ENCODE peak calls at places on chromosomes 6 and 20, in six cellular contexts. One of them, this sample, is unnamed.

GRCh38 chr20:17202030-17202429 is 24.8 kb upstream of the PCSK2 start:
- DNase-seq in activated T-cell treated with anti-CD3 and anti-CD28 coated beads, Interleukin-2, amount 50 U/mL, for 24 hours: no peak
- DNase-seq in hypothalamus: no peak
- DNase-seq in MG63: no peak
- DNase-seq in AG04449: no peak
- DNase-seq in adrenal gland: no peak
- DNase-seq in this sample: no peak

GRCh38 chr6:56724455-56724854 is 81.8 kb upstream of the DST start:
- DNase-seq in activated T-cell treated with anti-CD3 and anti-CD28 coated beads, Interleukin-2, amount 50 U/mL, for 24 hours: no peak
- DNase-seq in hypothalamus: no peak
- DNase-seq in MG63: peak
- DNase-seq in AG04449: no peak
- DNase-seq in adrenal gland: no peak
- DNase-seq in this sample: no peak

GRCh38 chr6:119096683-119097310 is 18.3 kb upstream of the FAM184A start:
- DNase-seq in activated T-cell treated with anti-CD3 and anti-CD28 coated beads, Interleukin-2, amount 50 U/mL, for 24 hours: no peak
- DNase-seq in hypothalamus: peak
- DNase-seq in MG63: no peak
- DNase-seq in AG04449: no peak
- DNase-seq in adrenal gland: peak
- DNase-seq in this sample: peak

GRCh38 chr20:48060841-48061720 is 275.8 kb upstream of the SULF2 start:
- DNase-seq in activated T-cell treated with anti-CD3 and anti-CD28 coated beads, Interleukin-2, amount 50 U/mL, for 24 hours: no peak
- DNase-seq in hypothalamus: no peak
- DNase-seq in MG63: no peak
- DNase-seq in AG04449: no peak
- DNase-seq in adrenal gland: no peak
- DNase-seq in this sample: no peak

GRCh38 chr20:17910828-17911294 is 57.7 kb downstream of the SNX5 start:
- DNase-seq in activated T-cell treated with anti-CD3 and anti-CD28 coated beads, Interleukin-2, amount 50 U/mL, for 24 hours: no peak
- DNase-seq in hypothalamus: no peak
- DNase-seq in MG63: no peak
- DNase-seq in AG04449: peak
- DNase-seq in adrenal gland: peak
- DNase-seq in this sample: peak

GRCh38 chr6:74458536-74458935 is 747.3 kb downstream of the COL12A1 start:
- DNase-seq in activated T-cell treated with anti-CD3 and anti-CD28 coated beads, Interleukin-2, amount 50 U/mL, for 24 hours: no peak
- DNase-seq in hypothalamus: no peak
- DNase-seq in MG63: no peak
- DNase-seq in AG04449: no peak
- DNase-seq in adrenal gland: no peak
- DNase-seq in this sample: no peak

GRCh38 chr6:1756472-1757129 is 146.9 kb downstream of the FOXC1 start:
- DNase-seq in activated T-cell treated with anti-CD3 and anti-CD28 coated beads, Interleukin-2, amount 50 U/mL, for 24 hours: no peak
- DNase-seq in hypothalamus: no peak
- DNase-seq in MG63: no peak
- DNase-seq in AG04449: no peak
- DNase-seq in adrenal gland: no peak
- DNase-seq in this sample: no peak

GRCh38 chr6:85111481-85112001 is 338.3 kb upstream of the NT5E start:
- DNase-seq in activated T-cell treated with anti-CD3 and anti-CD28 coated beads, Interleukin-2, amount 50 U/mL, for 24 hours: no peak
- DNase-seq in hypothalamus: no peak
- DNase-seq in MG63: peak
- DNase-seq in AG04449: no peak
- DNase-seq in adrenal gland: no peak
- DNase-seq in this sample: no peak

GRCh38 chr6:3912366-3913076 is 63.3 kb downstream of the FAM50B start:
- DNase-seq in activated T-cell treated with anti-CD3 and anti-CD28 coated beads, Interleukin-2, amount 50 U/mL, for 24 hours: no peak
- DNase-seq in hypothalamus: no peak
- DNase-seq in MG63: peak
- DNase-seq in AG04449: no peak
- DNase-seq in adrenal gland: no peak
- DNase-seq in this sample: no peak

GRCh38 chr6:15148356-15149058 is 97.4 kb upstream of the JARID2 start:
- DNase-seq in activated T-cell treated with anti-CD3 and anti-CD28 coated beads, Interleukin-2, amount 50 U/mL, for 24 hours: no peak
- DNase-seq in hypothalamus: no peak
- DNase-seq in MG63: peak
- DNase-seq in AG04449: peak
- DNase-seq in adrenal gland: peak
- DNase-seq in this sample: no peak

GRCh38 chr6:10725716-10726115 is 2.8 kb downstream of the TMEM14C start:
- DNase-seq in activated T-cell treated with anti-CD3 and anti-CD28 coated beads, Interleukin-2, amount 50 U/mL, for 24 hours: no peak
- DNase-seq in hypothalamus: no peak
- DNase-seq in MG63: no peak
- DNase-seq in AG04449: no peak
- DNase-seq in adrenal gland: no peak
- DNase-seq in this sample: peak

GRCh38 chr20:43386878-43387277 is 70.8 kb upstream of the SRSF6 start:
- DNase-seq in activated T-cell treated with anti-CD3 and anti-CD28 coated beads, Interleukin-2, amount 50 U/mL, for 24 hours: no peak
- DNase-seq in hypothalamus: no peak
- DNase-seq in MG63: no peak
- DNase-seq in AG04449: no peak
- DNase-seq in adrenal gland: no peak
- DNase-seq in this sample: no peak

GRCh38 chr6:153162172-153162571 is 31.1 kb upstream of the RGS17 start:
- DNase-seq in activated T-cell treated with anti-CD3 and anti-CD28 coated beads, Interleukin-2, amount 50 U/mL, for 24 hours: no peak
- DNase-seq in hypothalamus: no peak
- DNase-seq in MG63: no peak
- DNase-seq in AG04449: no peak
- DNase-seq in adrenal gland: no peak
- DNase-seq in this sample: no peak

GRCh38 chr6:34517966-34518365 is 38.2 kb downstream of the SPDEF start:
- DNase-seq in activated T-cell treated with anti-CD3 and anti-CD28 coated beads, Interleukin-2, amount 50 U/mL, for 24 hours: no peak
- DNase-seq in hypothalamus: no peak
- DNase-seq in MG63: no peak
- DNase-seq in AG04449: no peak
- DNase-seq in adrenal gland: no peak
- DNase-seq in this sample: no peak

GRCh38 chr6:48068326-48069191 is 42.4 kb downstream of the PTCHD4 start:
- DNase-seq in activated T-cell treated with anti-CD3 and anti-CD28 coated beads, Interleukin-2, amount 50 U/mL, for 24 hours: no peak
- DNase-seq in hypothalamus: no peak
- DNase-seq in MG63: peak
- DNase-seq in AG04449: no peak
- DNase-seq in adrenal gland: no peak
- DNase-seq in this sample: no peak

GRCh38 chr6:52635049-52635577 is 35.8 kb upstream of the TMEM14A start:
- DNase-seq in activated T-cell treated with anti-CD3 and anti-CD28 coated beads, Interleukin-2, amount 50 U/mL, for 24 hours: peak
- DNase-seq in hypothalamus: no peak
- DNase-seq in MG63: no peak
- DNase-seq in AG04449: no peak
- DNase-seq in adrenal gland: no peak
- DNase-seq in this sample: no peak

GRCh38 chr20:63308218-63308911 is 15.4 kb downstream of the COL20A1 start:
- DNase-seq in activated T-cell treated with anti-CD3 and anti-CD28 coated beads, Interleukin-2, amount 50 U/mL, for 24 hours: no peak
- DNase-seq in hypothalamus: no peak
- DNase-seq in MG63: no peak
- DNase-seq in AG04449: no peak
- DNase-seq in adrenal gland: no peak
- DNase-seq in this sample: no peak

GRCh38 chr6:18997375-18997826 is 610.3 kb downstream of the RNF144B start:
- DNase-seq in activated T-cell treated with anti-CD3 and anti-CD28 coated beads, Interleukin-2, amount 50 U/mL, for 24 hours: no peak
- DNase-seq in hypothalamus: no peak
- DNase-seq in MG63: no peak
- DNase-seq in AG04449: no peak
- DNase-seq in adrenal gland: peak
- DNase-seq in this sample: no peak

GRCh38 chr6:13947611-13948178 is 22.9 kb downstream of the RNF182 start:
- DNase-seq in activated T-cell treated with anti-CD3 and anti-CD28 coated beads, Interleukin-2, amount 50 U/mL, for 24 hours: no peak
- DNase-seq in hypothalamus: no peak
- DNase-seq in MG63: no peak
- DNase-seq in AG04449: no peak
- DNase-seq in adrenal gland: no peak
- DNase-seq in this sample: no peak

GRCh38 chr6:3159805-3160781 is 2.7 kb upstream of the TUBB2A start:
- DNase-seq in activated T-cell treated with anti-CD3 and anti-CD28 coated beads, Interleukin-2, amount 50 U/mL, for 24 hours: peak
- DNase-seq in hypothalamus: no peak
- DNase-seq in MG63: no peak
- DNase-seq in AG04449: no peak
- DNase-seq in adrenal gland: peak
- DNase-seq in this sample: no peak